ENCODE peak calls at places on chromosome 17, in four cellular contexts. X is brain microvascular endothelial cell, O is prostate gland, Y is cardiac muscle cell. N is an unnamed sample.

GRCh38 chr17:76469991-76470739 is 2.8 kb downstream of the AANAT start:
- DNase-seq in Y (peak; percentile 31), X (no peak), O (no peak), N (no peak)

GRCh38 chr17:75277664-75278071 is 6.6 kb upstream of the MIF4GD start:
- DNase-seq in Y (no peak), X (no peak), O (no peak), N (no peak)

GRCh38 chr17:48994548-48995331 is 2.4 kb upstream of the IGF2BP1 start:
- DNase-seq in Y (no peak), O (no peak), X (no peak), N (no peak)

GRCh38 chr17:40612510-40613244 is 34.9 kb downstream of the SMARCE1 start:
- DNase-seq in O (no peak), X (no peak), Y (no peak), N (peak; percentile 74)

GRCh38 chr17:4329838-4330237 is 36.6 kb downstream of the UBE2G1 start:
- DNase-seq in X (peak; percentile 89), Y (no peak), O (no peak), N (no peak)

GRCh38 chr17:30368896-30369720 is 9.6 kb upstream of the CPD start:
- DNase-seq in X (no peak), Y (no peak), O (no peak), N (no peak)

GRCh38 chr17:51228177-51228576 is 31.7 kb downstream of the MBTD1 start:
- DNase-seq in O (no peak), Y (no peak), X (peak; percentile 22), N (no peak)

GRCh38 chr17:245611-246010 is 64.2 kb upstream of the DOC2B start:
- DNase-seq in O (no peak), X (no peak), Y (no peak), N (no peak)

GRCh38 chr17:37025847-37026533 is 77.2 kb downstream of the AATF start:
- DNase-seq in O (no peak), Y (no peak), X (no peak), N (no peak)

GRCh38 chr17:5011928-5012327 is 14.2 kb downstream of the KIF1C start:
- DNase-seq in Y (no peak), X (peak; percentile 63), O (no peak), N (no peak)

GRCh38 chr17:41048441-41048840 is 1.3 kb upstream of the KRTAP2-1 start:
- DNase-seq in O (no peak), X (peak; percentile 45), Y (no peak), N (no peak)

GRCh38 chr17:83057793-83058477 is 21.5 kb upstream of the METRNL start:
- DNase-seq in Y (no peak), O (no peak), X (no peak), N (no peak)

GRCh38 chr17:5580367-5580766 is 3.9 kb downstream of the NLRP1 start:
- DNase-seq in X (no peak), Y (no peak), O (no peak), N (no peak)

GRCh38 chr17:51830886-51831285 is 327.6 kb downstream of the CA10 start:
- DNase-seq in X (no peak), O (no peak), Y (no peak), N (no peak)

GRCh38 chr17:19812407-19812806 is 55.3 kb downstream of the ULK2 start:
- DNase-seq in Y (no peak), X (no peak), O (no peak), N (no peak)

GRCh38 chr17:41777157-41777578 is 9.3 kb downstream of the JUP start:
- DNase-seq in X (no peak), O (no peak), Y (peak; percentile 25), N (no peak)

GRCh38 chr17:38510424-38511125 is 82.3 kb downstream of the ARHGAP23 start:
- DNase-seq in X (no peak), Y (peak; percentile 81), O (no peak), N (no peak)

GRCh38 chr17:35588196-35588920 is 1.2 kb downstream of the AP2B1 start:
- DNase-seq in X (peak; percentile 71), O (no peak), Y (no peak), N (no peak)

GRCh38 chr17:4135489-4135888 is 7.3 kb downstream of the ZZEF1 start:
- DNase-seq in Y (no peak), X (no peak), O (no peak), N (no peak)

GRCh38 chr17:29510953-29511352 is 55.9 kb downstream of the ABHD15 start:
- DNase-seq in O (no peak), Y (no peak), X (no peak), N (no peak)

GRCh38 chr17:27651411-27652345 is 20.7 kb downstream of the LGALS9 start:
- DNase-seq in O (peak; percentile 43), Y (peak; percentile 53), X (peak; percentile 57), N (peak; percentile 74)

GRCh38 chr17:15351925-15352324 is 10.5 kb upstream of the TEKT3 start:
- DNase-seq in Y (no peak), O (no peak), X (peak; percentile 78), N (no peak)

GRCh38 chr17:74513987-74514631 is 17.2 kb downstream of the CD300LB start:
- DNase-seq in Y (peak; percentile 40), O (no peak), X (peak; percentile 18), N (no peak)

GRCh38 chr17:76659928-76660614 is 16.5 kb upstream of the ST6GALNAC1 start:
- DNase-seq in O (no peak), X (no peak), Y (no peak), N (no peak)

GRCh38 chr17:10106067-10106466 is 92.3 kb downstream of the GAS7 start:
- DNase-seq in Y (no peak), X (no peak), O (no peak), N (no peak)

GRCh38 chr17:13520899-13521572 is 80.7 kb downstream of the HS3ST3A1 start:
- DNase-seq in Y (no peak), O (no peak), X (peak; percentile 40), N (no peak)

GRCh38 chr17:49146620-49147306 is 14.2 kb downstream of the B4GALNT2 start:
- DNase-seq in O (no peak), X (peak; percentile 98), Y (no peak), N (no peak)

GRCh38 chr17:56260421-56260820 is 107.1 kb downstream of the ANKFN1 start:
- DNase-seq in X (no peak), Y (no peak), O (no peak), N (no peak)

GRCh38 chr17:63622571-63623390 is 564 bp downstream of the MAP3K3 start:
- DNase-seq in O (peak; percentile 49), X (peak; percentile 45), Y (peak; percentile 83), N (peak; percentile 44)

GRCh38 chr17:27281438-27281837 is 12.5 kb upstream of the WSB1 start:
- DNase-seq in X (no peak), O (no peak), Y (no peak), N (no peak)

GRCh38 chr17:28643979-28644781 is 778 bp downstream of the BLTP2 start:
- DNase-seq in O (peak; percentile 11), Y (peak; percentile 61), X (peak; percentile 53), N (no peak)

GRCh38 chr17:6355196-6355595 is 79.7 kb downstream of the AIPL1 start:
- DNase-seq in O (no peak), Y (no peak), X (no peak), N (no peak)

GRCh38 chr17:62950067-62950466 is 16.0 kb upstream of the TANC2 start:
- DNase-seq in Y (peak; percentile 69), O (no peak), X (peak; percentile 45), N (no peak)

GRCh38 chr17:32192379-32192778 is 50.1 kb downstream of the RHOT1 start:
- DNase-seq in Y (no peak), X (peak; percentile 19), O (no peak), N (no peak)

GRCh38 chr17:2068589-2069051 is 13.7 kb downstream of the HIC1 start:
- DNase-seq in X (no peak), Y (no peak), O (no peak), N (no peak)

GRCh38 chr17:64515419-64515818 is 8.6 kb downstream of the CEP95 start:
- DNase-seq in O (no peak), Y (no peak), X (no peak), N (no peak)

GRCh38 chr17:58535431-58535830 is 21.0 kb upstream of the MTMR4 start:
- DNase-seq in Y (no peak), O (no peak), X (no peak), N (no peak)

GRCh38 chr17:58534901-58535421 is 20.5 kb upstream of the MTMR4 start:
- DNase-seq in Y (no peak), X (peak; percentile 53), O (no peak), N (no peak)

GRCh38 chr17:58532555-58532951 is 18.1 kb upstream of the MTMR4 start:
- DNase-seq in X (no peak), O (no peak), Y (no peak), N (no peak)

GRCh38 chr17:58533616-58534188 is 19.3 kb upstream of the MTMR4 start:
- DNase-seq in Y (no peak), X (no peak), O (no peak), N (no peak)

GRCh38 chr17:58534331-58534730 is 19.9 kb upstream of the MTMR4 start:
- DNase-seq in O (no peak), X (no peak), Y (no peak), N (no peak)
- H3K27me3 ChIP-seq in O (no peaks in the 10 kb centered on the region), X (peaks cover 4% of the 10 kb centered on the region), Y (peaks cover 9% of the 10 kb centered on the region), N (peaks cover 6% of the 10 kb centered on the region)

GRCh38 chr17:80826346-80826954 is 165.2 kb upstream of the CHMP6 start:
- DNase-seq in Y (no peak), O (no peak), X (no peak), N (no peak)
- H3K27ac ChIP-seq in Y (no peak overlapping the region), O (no peak overlapping the region), X (peak overlapping the region; percentile 72), N (no peak overlapping the region)

GRCh38 chr17:69015631-69016030 is 45.1 kb downstream of the ABCA9 start:
- DNase-seq in Y (no peak), O (no peak), X (no peak), N (no peak)
- H3K27me3 ChIP-seq in Y (no peaks in the 10 kb centered on the region), O (no peaks in the 10 kb centered on the region), X (no peaks in the 10 kb centered on the region), N (no peaks in the 10 kb centered on the region)

DNA sequence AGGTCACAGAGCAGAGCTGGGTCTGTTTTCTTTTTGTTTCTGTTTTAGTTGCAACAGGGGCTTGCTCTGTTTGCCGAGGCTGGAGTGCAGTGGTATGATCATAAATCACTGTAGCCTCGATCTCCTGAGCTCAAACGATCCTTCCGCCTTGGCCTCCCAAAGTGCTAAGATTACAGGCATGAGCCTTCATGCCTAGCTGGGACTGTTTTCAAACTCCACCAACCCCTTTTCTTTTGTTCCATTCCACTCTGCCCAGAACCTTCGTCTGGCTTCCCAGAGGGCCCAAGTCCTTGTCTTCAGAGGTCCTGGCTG is 22.3 kb downstream of the RAI1 start:
- DNase-seq in O (no peak), Y (no peak), X (no peak), N (no peak)
- H3K27ac ChIP-seq in O (no peak overlapping the region), Y (no peak overlapping the region), X (no peak overlapping the region), N (no peak overlapping the region)

DNA sequence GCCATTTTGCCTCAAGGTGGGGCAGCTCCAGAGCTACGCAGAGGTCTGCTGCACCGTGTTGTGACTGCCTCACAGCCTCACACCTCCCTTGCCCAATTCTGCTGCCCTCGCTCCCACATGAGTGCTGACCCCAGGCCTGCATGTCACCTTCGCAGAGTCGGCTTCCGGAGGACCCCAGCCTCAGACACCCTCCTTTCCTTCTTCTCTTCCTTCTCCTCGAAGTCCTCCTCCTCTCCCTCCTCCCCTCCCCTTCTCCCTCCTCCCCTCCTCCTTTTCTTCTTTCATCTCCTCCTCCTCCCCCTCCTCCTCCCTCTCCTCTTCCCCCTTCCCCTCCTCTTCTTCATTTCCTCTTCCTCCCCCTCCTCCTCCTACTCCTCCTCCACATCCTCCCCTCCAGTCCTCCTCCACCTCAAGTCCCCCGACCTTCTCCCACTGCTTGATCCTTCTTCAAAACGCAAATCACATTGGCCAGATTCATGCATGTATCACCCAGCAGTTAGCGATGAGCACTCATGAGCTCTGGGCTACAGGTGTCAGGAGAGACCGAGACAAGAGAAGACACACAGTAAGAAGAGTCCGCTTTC is 243.8 kb downstream of the RBFOX3 start:
- DNase-seq in O (no peak), Y (no peak), X (no peak), N (no peak)
- H3K27me3 ChIP-seq in O (peaks cover 15% of the 10 kb centered on the region), Y (peaks cover 13% of the 10 kb centered on the region), X (no peaks in the 10 kb centered on the region), N (peaks cover 1% of the 10 kb centered on the region)